ENCODE peak calls at places on chromosome 11, in seven cellular contexts. P, T, J, U, V, A and Z are unnamed samples.

GRCh38 chr11:33452806-33453205 is 195.6 kb downstream of the HIPK3 start:
- DNase-seq in V (no peak), J (no peak), P (no peak), A (no peak), U (no peak), T (no peak), Z (no peak)

GRCh38 chr11:22671751-22672150 is 5.3 kb downstream of the GAS2 start:
- DNase-seq in T (no peak), P (no peak), V (no peak), U (no peak), J (no peak), A (no peak), Z (no peak)

GRCh38 chr11:13013054-13013488 is 4.0 kb downstream of the RASSF10 start:
- DNase-seq in P (no peak), A (no peak), U (no peak), V (no peak), T (no peak), J (no peak), Z (no peak)

GRCh38 chr11:116111546-116111945 is 607.3 kb upstream of the CADM1 start:
- DNase-seq in P (no peak), V (no peak), J (no peak), T (no peak), A (no peak), U (no peak), Z (no peak)

GRCh38 chr11:122209619-122210377 is 93.8 kb upstream of the BLID start:
- DNase-seq in U (no peak), V (peak), J (no peak), T (no peak), P (no peak), A (no peak), Z (no peak)

GRCh38 chr11:85884581-85885021 is 29.4 kb downstream of the CCDC83 start:
- DNase-seq in V (no peak), U (no peak), A (no peak), P (no peak), T (no peak), J (no peak), Z (no peak)

GRCh38 chr11:133479209-133479608 is 53.1 kb downstream of the OPCML start:
- DNase-seq in V (no peak), U (no peak), T (no peak), A (no peak), J (no peak), P (no peak), Z (no peak)

GRCh38 chr11:19027829-19028595 is 32.5 kb downstream of the MRGPRX2 start:
- DNase-seq in V (no peak), T (no peak), J (no peak), U (no peak), A (no peak), P (no peak), Z (no peak)

GRCh38 chr11:35116245-35116644 is 22.7 kb upstream of the CD44 start:
- DNase-seq in T (no peak), V (no peak), J (no peak), P (no peak), A (no peak), U (no peak), Z (no peak)

GRCh38 chr11:30478923-30479322 is 107.2 kb downstream of the MPPED2 start:
- DNase-seq in U (no peak), T (no peak), V (no peak), J (no peak), A (peak), P (no peak), Z (peak)

GRCh38 chr11:42646959-42647358 is 664.8 kb upstream of the API5 start:
- DNase-seq in P (no peak), A (no peak), V (no peak), T (peak), J (no peak), U (no peak), Z (no peak)

GRCh38 chr11:21707116-21707769 is 485.6 kb upstream of the ANO5 start:
- DNase-seq in P (no peak), T (no peak), A (no peak), J (no peak), U (no peak), V (no peak), Z (no peak)

GRCh38 chr11:62592216-62592815 is 993 bp upstream of the TUT1 start:
- DNase-seq in T (peak), U (peak), V (no peak), J (peak), P (no peak), A (no peak), Z (no peak)